ENCODE peak calls at places on chromosomes 4 and X, in five cellular contexts. One of them, this sample, is unnamed.

GRCh38 chrX:49157194-49157593 is 5.4 kb upstream of the MAGIX start:
- DNase-seq in kidney: peak; percentile 63
- DNase-seq in HFF-Myc: no peak
- DNase-seq in GM06990: no peak
- DNase-seq in mucosa of descending colon: no peak
- DNase-seq in this sample: no peak

GRCh38 chrX:96791559-96791958 is 92.1 kb upstream of the RPA4 start:
- DNase-seq in kidney: no peak
- DNase-seq in HFF-Myc: no peak
- DNase-seq in GM06990: no peak
- DNase-seq in mucosa of descending colon: no peak
- DNase-seq in this sample: no peak

GRCh38 chr4:145176641-145177432 is 3.6 kb downstream of the OTUD4 start:
- DNase-seq in kidney: no peak
- DNase-seq in HFF-Myc: no peak
- DNase-seq in GM06990: no peak
- DNase-seq in mucosa of descending colon: no peak
- DNase-seq in this sample: no peak

GRCh38 chr4:149113804-149114430 is 671.7 kb upstream of the NR3C2 start:
- DNase-seq in kidney: no peak
- DNase-seq in HFF-Myc: peak; percentile 11
- DNase-seq in GM06990: no peak
- DNase-seq in mucosa of descending colon: no peak
- DNase-seq in this sample: no peak

GRCh38 chr4:123613586-123614344 is 217.2 kb downstream of the SPRY1 start:
- DNase-seq in kidney: no peak
- DNase-seq in HFF-Myc: no peak
- DNase-seq in GM06990: no peak
- DNase-seq in mucosa of descending colon: no peak
- DNase-seq in this sample: no peak

GRCh38 chrX:125883169-125883568 is 282.9 kb downstream of the DCAF12L2 start:
- DNase-seq in kidney: no peak
- DNase-seq in HFF-Myc: no peak
- DNase-seq in GM06990: no peak
- DNase-seq in mucosa of descending colon: no peak
- DNase-seq in this sample: no peak

GRCh38 chr4:118032691-118033090 is 1.6 kb upstream of the NDST3 start:
- DNase-seq in kidney: no peak
- DNase-seq in HFF-Myc: no peak
- DNase-seq in GM06990: no peak
- DNase-seq in mucosa of descending colon: no peak
- DNase-seq in this sample: no peak

GRCh38 chr4:159227984-159228383 is 125.1 kb downstream of the RAPGEF2 start:
- DNase-seq in kidney: peak; percentile 86
- DNase-seq in HFF-Myc: peak; percentile 24
- DNase-seq in GM06990: no peak
- DNase-seq in mucosa of descending colon: peak; percentile 58
- DNase-seq in this sample: no peak

GRCh38 chr4:53832549-53832948 is 231.9 kb downstream of the CHIC2 start:
- DNase-seq in kidney: no peak
- DNase-seq in HFF-Myc: no peak
- DNase-seq in GM06990: no peak
- DNase-seq in mucosa of descending colon: no peak
- DNase-seq in this sample: no peak

GRCh38 chrX:17039826-17040225 is 93.4 kb downstream of the REPS2 start:
- DNase-seq in kidney: no peak
- DNase-seq in HFF-Myc: no peak
- DNase-seq in GM06990: no peak
- DNase-seq in mucosa of descending colon: no peak
- DNase-seq in this sample: no peak

GRCh38 chrX:28498658-28499057 is 88.6 kb upstream of the IL1RAPL1 start:
- DNase-seq in kidney: no peak
- DNase-seq in HFF-Myc: no peak
- DNase-seq in GM06990: no peak
- DNase-seq in mucosa of descending colon: no peak
- DNase-seq in this sample: no peak

GRCh38 chr4:23981328-23981727 is 91.5 kb upstream of the PPARGC1A start:
- DNase-seq in kidney: no peak
- DNase-seq in HFF-Myc: no peak
- DNase-seq in GM06990: no peak
- DNase-seq in mucosa of descending colon: no peak
- DNase-seq in this sample: no peak

GRCh38 chr4:4426511-4427477 is 39.9 kb downstream of the NSG1 start:
- DNase-seq in kidney: peak; percentile 48
- DNase-seq in HFF-Myc: no peak
- DNase-seq in GM06990: no peak
- DNase-seq in mucosa of descending colon: no peak
- DNase-seq in this sample: no peak
- TF ChIP-seq CTCF in kidney: no peak
- TF ChIP-seq CTCF in HFF-Myc: no peak
- TF ChIP-seq CTCF in GM06990: no peak
- TF ChIP-seq CTCF in mucosa of descending colon: no peak
- TF ChIP-seq CTCF in this sample: no peak

DNA sequence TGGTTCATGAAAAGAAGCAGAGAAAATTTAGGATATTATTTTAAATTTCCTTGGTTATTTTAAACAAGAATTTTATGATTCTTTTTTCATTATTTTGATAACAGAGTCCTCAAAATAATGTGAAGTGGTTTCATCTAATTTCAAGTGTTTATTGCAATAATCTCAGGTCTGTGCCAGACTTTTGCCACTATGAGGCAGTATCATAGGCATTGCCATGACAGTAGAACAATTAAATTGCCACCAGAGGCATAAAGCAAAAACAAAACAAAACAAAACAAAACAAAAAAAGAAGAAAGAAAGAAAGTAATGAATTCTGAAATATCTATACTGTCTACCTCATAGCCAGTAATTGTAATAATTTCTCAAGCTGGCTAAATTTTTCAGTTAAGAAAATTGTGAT is 739.2 kb downstream of the KCTD8 start:
- DNase-seq in kidney: no peak
- DNase-seq in HFF-Myc: no peak
- DNase-seq in GM06990: no peak
- DNase-seq in mucosa of descending colon: no peak
- DNase-seq in this sample: no peak
- TF ChIP-seq CTCF in kidney: no peak
- TF ChIP-seq CTCF in HFF-Myc: no peak
- TF ChIP-seq CTCF in GM06990: peak; percentile 37
- TF ChIP-seq CTCF in mucosa of descending colon: no peak
- TF ChIP-seq CTCF in this sample: no peak

DNA sequence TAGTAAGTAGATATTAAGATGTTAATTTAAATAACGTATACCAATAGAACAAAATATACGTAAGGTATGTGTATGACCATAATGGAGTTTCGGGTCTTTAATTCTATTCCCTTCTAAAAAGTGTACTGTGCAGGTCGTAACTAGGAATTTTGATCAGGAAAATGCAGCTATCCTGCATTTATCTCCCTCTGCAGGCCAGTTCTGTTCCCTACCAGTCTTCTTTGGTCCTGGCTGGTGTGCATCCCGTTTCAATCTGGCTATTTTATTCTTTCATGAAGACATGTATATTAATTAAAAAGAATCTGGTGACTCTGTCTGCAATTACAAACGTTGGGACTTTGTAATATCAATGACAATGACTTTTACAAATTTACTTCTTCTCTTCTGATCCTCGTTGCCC is 534.1 kb upstream of the AADAT start:
- DNase-seq in kidney: no peak
- DNase-seq in HFF-Myc: no peak
- DNase-seq in GM06990: no peak
- DNase-seq in mucosa of descending colon: no peak
- DNase-seq in this sample: no peak
- TF ChIP-seq CTCF in kidney: no peak
- TF ChIP-seq CTCF in HFF-Myc: no peak
- TF ChIP-seq CTCF in GM06990: no peak
- TF ChIP-seq CTCF in mucosa of descending colon: no peak
- TF ChIP-seq CTCF in this sample: no peak

GRCh38 chr4:98728433-98728832 is 70.0 kb upstream of the TSPAN5 start:
- DNase-seq in kidney: no peak
- DNase-seq in HFF-Myc: peak; percentile 16
- DNase-seq in GM06990: no peak
- DNase-seq in mucosa of descending colon: no peak
- DNase-seq in this sample: no peak
- TF ChIP-seq CTCF in kidney: no peak
- TF ChIP-seq CTCF in HFF-Myc: no peak
- TF ChIP-seq CTCF in GM06990: no peak
- TF ChIP-seq CTCF in mucosa of descending colon: no peak
- TF ChIP-seq CTCF in this sample: no peak

DNA sequence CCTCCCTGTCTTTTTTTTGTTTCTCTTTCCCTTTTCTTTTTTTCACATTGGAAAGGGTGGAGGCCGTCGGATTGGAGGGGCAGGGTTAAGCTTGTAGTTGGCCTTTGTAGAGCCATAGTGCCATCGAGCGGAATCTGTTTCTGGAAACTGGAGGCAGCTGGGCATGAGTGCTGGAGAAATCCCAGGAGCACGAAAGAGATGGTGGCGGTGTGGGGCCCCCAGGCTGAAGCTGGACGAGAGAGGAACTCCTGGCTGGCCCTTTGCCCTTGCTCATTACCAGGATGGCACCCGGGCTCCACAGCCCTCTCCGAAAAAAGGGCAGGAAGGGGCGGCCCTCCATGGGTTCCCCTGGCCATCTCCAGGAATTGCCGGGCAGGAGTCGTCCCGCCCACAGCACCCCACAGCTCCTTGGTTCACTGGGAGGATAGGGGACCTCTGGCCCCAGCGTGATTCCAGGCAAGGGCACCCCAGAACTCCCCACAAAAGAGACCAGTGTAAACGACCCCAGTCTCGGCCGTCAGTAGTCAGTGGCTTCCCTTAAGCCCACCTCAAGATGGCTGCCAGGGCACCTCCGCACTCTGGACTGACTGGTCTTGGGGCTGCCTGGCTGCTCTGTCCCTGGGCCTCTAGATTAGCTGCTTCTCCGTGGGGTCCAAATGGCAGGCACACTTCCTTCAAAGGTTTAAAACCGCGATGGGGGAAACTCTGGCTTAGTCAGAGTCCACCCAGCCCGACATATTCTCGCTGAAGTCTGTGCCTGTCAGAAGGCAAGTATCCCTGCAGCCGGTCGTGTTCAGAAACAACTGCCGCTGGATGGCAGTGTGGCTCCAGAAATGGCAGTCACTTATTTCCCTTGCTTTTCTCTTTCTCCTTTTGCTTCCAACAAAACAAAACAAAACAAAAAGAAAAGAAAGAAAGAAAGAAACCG is 74.1 kb downstream of the NBDY start:
- DNase-seq in kidney: peak; percentile 87
- DNase-seq in HFF-Myc: no peak
- DNase-seq in GM06990: peak; percentile 62
- DNase-seq in mucosa of descending colon: peak; percentile 69
- DNase-seq in this sample: peak; percentile 45
- TF ChIP-seq CTCF in kidney: peak; percentile 51
- TF ChIP-seq CTCF in HFF-Myc: peak; percentile 31
- TF ChIP-seq CTCF in GM06990: peak; percentile 47
- TF ChIP-seq CTCF in mucosa of descending colon: no peak
- TF ChIP-seq CTCF in this sample: peak; percentile 41

GRCh38 chr4:82561745-82562552 is at the start of gene TMEM150C:
- DNase-seq in kidney: peak; percentile 72
- DNase-seq in HFF-Myc: no peak
- DNase-seq in GM06990: no peak
- DNase-seq in mucosa of descending colon: peak; percentile 53
- DNase-seq in this sample: no peak
- TF ChIP-seq CTCF in kidney: peak; percentile 1
- TF ChIP-seq CTCF in HFF-Myc: no peak
- TF ChIP-seq CTCF in GM06990: no peak
- TF ChIP-seq CTCF in mucosa of descending colon: no peak
- TF ChIP-seq CTCF in this sample: peak; percentile 2

DNA sequence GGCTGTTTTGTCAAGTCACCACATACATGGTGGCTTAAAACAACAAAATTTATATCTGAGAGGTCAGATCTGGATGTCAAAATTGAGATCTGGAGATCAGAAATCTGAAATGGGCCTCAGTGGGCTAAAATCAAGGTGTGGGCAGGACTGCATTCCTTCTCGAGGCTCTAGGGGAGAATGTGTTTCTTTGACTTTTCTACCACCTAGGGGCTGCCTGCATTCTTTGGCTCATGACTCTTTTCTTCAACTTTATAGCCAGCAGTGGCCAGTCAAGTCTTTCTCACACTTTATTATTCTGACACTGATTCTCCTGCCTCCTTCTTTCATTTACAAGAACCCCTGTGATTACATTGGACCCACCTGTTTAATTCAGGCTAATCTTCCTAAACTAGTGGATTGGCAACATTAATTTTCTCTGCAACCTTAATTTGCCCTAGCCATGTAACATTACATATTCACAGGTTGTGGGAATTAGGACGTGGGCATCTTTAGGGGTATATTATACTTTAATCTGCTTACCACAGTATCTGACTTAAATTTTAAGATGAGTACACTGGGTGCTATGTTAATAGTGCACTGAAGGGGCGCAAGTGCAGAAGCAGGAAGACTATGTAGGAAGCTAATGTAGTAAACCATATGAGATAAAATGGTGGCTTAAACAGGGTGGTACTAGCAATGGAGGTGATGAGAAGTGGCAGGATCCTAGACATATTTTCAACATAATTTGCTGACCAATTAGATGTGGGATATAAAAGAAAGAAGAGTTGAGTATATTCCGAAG is 188.0 kb downstream of the SLC4A4 start:
- DNase-seq in kidney: no peak
- DNase-seq in HFF-Myc: no peak
- DNase-seq in GM06990: no peak
- DNase-seq in mucosa of descending colon: no peak
- DNase-seq in this sample: no peak
- TF ChIP-seq CTCF in kidney: no peak
- TF ChIP-seq CTCF in HFF-Myc: peak; percentile 6
- TF ChIP-seq CTCF in GM06990: peak; percentile 44
- TF ChIP-seq CTCF in mucosa of descending colon: no peak
- TF ChIP-seq CTCF in this sample: no peak